ENCODE peak calls at places on chromosomes 5 and 9, in five cellular contexts. C is mesenchymal stem cell, U is DND-41, A is neuronal stem cell, E is endodermal cell. M is an unnamed sample.

GRCh38 chr5:144831650-144832049 is 661.0 kb downstream of the KCTD16 start:
- DNase-seq in C (no peak), U (no peak), A (no peak), E (no peak), M (no peak)

GRCh38 chr5:25416960-25417359 is 772.2 kb upstream of the CDH10 start:
- DNase-seq in C (no peak), U (no peak), A (no peak), E (no peak), M (no peak)

GRCh38 chr9:134929560-134930158 is 11.9 kb upstream of the FCN1 start:
- DNase-seq in C (no peak), U (no peak), A (no peak), E (no peak), M (peak)

GRCh38 chr5:88824141-88824540 is 58.8 kb downstream of the MEF2C start:
- DNase-seq in C (no peak), U (no peak), A (no peak), E (no peak), M (no peak)

GRCh38 chr5:117713585-117714198 is 1139.1 kb upstream of the SEMA6A start:
- DNase-seq in C (peak), U (peak), A (peak), E (peak), M (no peak)

GRCh38 chr5:131163315-131164119 is 1.5 kb downstream of the HINT1 start:
- DNase-seq in C (peak), U (no peak), A (no peak), E (no peak), M (no peak)

GRCh38 chr9:7008411-7008810 is 250.6 kb downstream of the KDM4C start:
- DNase-seq in C (no peak), U (no peak), A (no peak), E (no peak), M (no peak)

GRCh38 chr5:5905186-5905585 is 473.2 kb downstream of the MED10 start:
- DNase-seq in C (no peak), U (no peak), A (no peak), E (no peak), M (no peak)

GRCh38 chr5:78886650-78887230 is 98.4 kb downstream of the ARSB start:
- DNase-seq in C (peak), U (no peak), A (no peak), E (no peak), M (no peak)

GRCh38 chr5:137516251-137516797 is 17.2 kb upstream of the SPOCK1 start:
- DNase-seq in C (no peak), U (no peak), A (no peak), E (peak), M (no peak)

GRCh38 chr5:14444988-14445387 is 136.6 kb upstream of the OTULINL start:
- DNase-seq in C (peak), U (no peak), A (no peak), E (no peak), M (no peak)

GRCh38 chr9:125942111-125942510 is 194.9 kb downstream of the PBX3 start:
- DNase-seq in C (no peak), U (no peak), A (no peak), E (no peak), M (no peak)

GRCh38 chr9:2493106-2493505 is 128.5 kb upstream of the VLDLR start:
- DNase-seq in C (peak), U (no peak), A (no peak), E (no peak), M (no peak)

GRCh38 chr9:72537011-72537545 is 15.7 kb downstream of the TMC1 start:
- DNase-seq in C (no peak), U (no peak), A (no peak), E (no peak), M (no peak)

GRCh38 chr9:3977388-3977787 is 322.5 kb downstream of the GLIS3 start:
- DNase-seq in C (no peak), U (no peak), A (no peak), E (no peak), M (no peak)

GRCh38 chr5:154230526-154230925 is 40.0 kb downstream of the GALNT10 start:
- DNase-seq in C (no peak), U (no peak), A (no peak), E (no peak), M (no peak)

GRCh38 chr5:169288066-169288753 is 12.7 kb downstream of the SLIT3 start:
- DNase-seq in C (no peak), U (no peak), A (no peak), E (no peak), M (no peak)

GRCh38 chr5:41794478-41794877 is 75.7 kb downstream of the OXCT1 start:
- DNase-seq in C (peak), U (no peak), A (no peak), E (no peak), M (no peak)

GRCh38 chr9:69307446-69308216 is 17.4 kb upstream of the ENTREP1 start:
- DNase-seq in C (peak), U (no peak), A (peak), E (peak), M (no peak)

GRCh38 chr5:82334856-82335255 is 56.7 kb upstream of the RPS23 start:
- DNase-seq in C (peak), U (no peak), A (no peak), E (no peak), M (no peak)

GRCh38 chr9:76593011-76593347 is 134.0 kb downstream of the GCNT1 start:
- DNase-seq in C (no peak), U (no peak), A (no peak), E (no peak), M (no peak)

GRCh38 chr5:111932628-111933027 is 175.6 kb upstream of the NREP start:
- DNase-seq in C (no peak), U (no peak), A (no peak), E (no peak), M (no peak)

GRCh38 chr9:14766299-14766698 is 43.8 kb upstream of the CER1 start:
- DNase-seq in C (no peak), U (no peak), A (no peak), E (no peak), M (no peak)

GRCh38 chr5:137300411-137301240 is 198.5 kb downstream of the SPOCK1 start:
- DNase-seq in C (peak), U (no peak), A (no peak), E (no peak), M (no peak)

GRCh38 chr9:36924071-36924470 is 110.0 kb downstream of the PAX5 start:
- DNase-seq in C (peak), U (no peak), A (no peak), E (peak), M (no peak)

GRCh38 chr5:179731791-179732411 is 721 bp upstream of the MAML1 start:
- DNase-seq in C (peak), U (peak), A (no peak), E (peak), M (peak)
- H3K9ac ChIP-seq in C (peak), U (peak), A (no peak), E (no peak), M (no peak)

DNA sequence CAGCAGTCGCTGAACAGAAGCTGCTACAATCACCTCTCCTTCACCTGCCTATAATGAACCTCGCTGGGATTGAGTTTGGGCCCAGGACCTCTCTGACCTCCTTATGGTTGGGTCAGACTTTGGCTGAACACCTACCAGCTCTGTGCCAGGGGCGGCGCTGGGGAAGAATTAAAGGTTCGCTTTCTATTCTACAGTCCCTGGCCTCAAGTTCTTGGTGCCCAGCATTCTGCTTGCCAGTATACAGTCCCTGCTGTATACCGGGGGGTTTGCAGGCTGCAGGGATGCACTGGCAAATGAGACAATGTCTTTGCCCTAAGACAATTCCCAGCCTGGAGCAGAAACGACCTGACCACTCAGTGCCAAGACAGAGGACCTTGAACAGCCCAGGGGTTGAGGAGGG is 930 bp upstream of the STRBP start:
- DNase-seq in C (no peak), U (no peak), A (no peak), E (no peak), M (no peak)
- H3K9ac ChIP-seq in C (no peak), U (peak), A (no peak), E (no peak), M (peak)

GRCh38 chr5:10144040-10144439 is 105.6 kb downstream of the ATPSCKMT start:
- DNase-seq in C (no peak), U (no peak), A (no peak), E (no peak), M (no peak)
- H3K9ac ChIP-seq in C (no peak), U (no peak), A (no peak), E (no peak), M (no peak)

DNA sequence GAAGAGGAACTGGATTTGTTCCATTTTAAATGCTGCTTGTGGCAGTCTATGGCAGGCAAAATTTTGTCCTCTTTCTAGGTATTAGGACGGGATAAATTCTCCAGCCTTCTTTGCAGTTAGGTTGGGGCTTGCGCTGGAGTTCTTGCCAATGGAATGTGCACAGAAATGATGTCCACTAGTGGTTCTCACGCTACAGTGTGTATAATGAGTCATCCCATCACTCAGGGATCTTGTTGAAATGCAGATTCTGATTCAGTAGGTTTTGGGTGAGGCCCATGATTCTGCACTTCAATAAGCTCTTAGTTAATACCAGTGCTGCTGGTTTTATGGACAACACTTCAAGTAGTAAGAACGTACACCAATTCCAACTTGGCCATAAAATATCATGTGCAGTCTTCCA is 317.6 kb upstream of the KLF4 start:
- DNase-seq in C (peak), U (no peak), A (no peak), E (no peak), M (no peak)
- H3K9ac ChIP-seq in C (no peak), U (no peak), A (no peak), E (no peak), M (no peak)

M was measured in kidney.